ENCODE peak calls at places on chromosomes 7 and 10, in four cellular contexts. R, V, H and K are unnamed samples.

GRCh38 chr10:93445097-93445960 is 36.8 kb downstream of the MYOF start:
- DNase-seq in H (peak), R (peak), V (peak), K (peak)

GRCh38 chr10:84375011-84375410 is 46.6 kb downstream of the CCSER2 start:
- DNase-seq in H (peak), R (peak), V (peak), K (peak)

GRCh38 chr7:44824894-44825526 is 22.9 kb downstream of the H2AZ2 start:
- DNase-seq in V (peak), H (no peak), R (no peak), K (no peak)

GRCh38 chr7:137965942-137966624 is 35.8 kb downstream of the CREB3L2 start:
- DNase-seq in V (no peak), H (no peak), R (no peak), K (no peak)

GRCh38 chr7:136496526-136496925 is 371.9 kb upstream of the CHRM2 start:
- DNase-seq in R (no peak), V (no peak), H (no peak), K (no peak)

GRCh38 chr7:24869572-24869971 is 110.4 kb downstream of the OSBPL3 start:
- DNase-seq in R (no peak), H (no peak), V (peak), K (no peak)

GRCh38 chr7:143387156-143387975 is 6.2 kb downstream of the ZYX start:
- DNase-seq in R (peak), H (no peak), V (no peak), K (no peak)

GRCh38 chr10:78190051-78190450 is 156.4 kb downstream of the RPS24 start:
- DNase-seq in V (no peak), H (no peak), R (no peak), K (no peak)

GRCh38 chr10:69988094-69988493 is 64.6 kb upstream of the MACROH2A2 start:
- DNase-seq in R (no peak), V (no peak), H (no peak), K (no peak)

GRCh38 chr7:47414342-47415288 is 167.3 kb downstream of the TNS3 start:
- DNase-seq in R (no peak), H (no peak), V (no peak), K (no peak)

GRCh38 chr7:15086882-15087281 is 184.3 kb upstream of the DGKB start:
- DNase-seq in R (no peak), V (no peak), H (no peak), K (no peak)

GRCh38 chr10:99913831-99914235 is 95.9 kb downstream of the DNMBP start:
- DNase-seq in V (no peak), R (peak), H (no peak), K (peak)

GRCh38 chr7:157432541-157432956 is 95.7 kb downstream of the DNAJB6 start:
- DNase-seq in R (peak), V (peak), H (peak), K (peak)

GRCh38 chr10:127150136-127150535 is 46.3 kb downstream of the INSYN2A start:
- DNase-seq in H (no peak), V (peak), R (no peak), K (no peak)

GRCh38 chr10:4825868-4826787 is at the start of gene AKR1E2:
- DNase-seq in H (no peak), R (peak), V (peak), K (peak)

GRCh38 chr10:77936697-77937567 is 10.4 kb upstream of the DLG5 start:
- DNase-seq in V (no peak), R (no peak), H (no peak), K (peak)

GRCh38 chr10:107994621-107995274 is 830.2 kb upstream of the SORCS1 start:
- DNase-seq in H (no peak), R (no peak), V (no peak), K (no peak)

GRCh38 chr7:51326646-51327286 is 10.2 kb upstream of the COBL start:
- DNase-seq in R (peak), V (no peak), H (no peak), K (no peak)

GRCh38 chr7:104883718-104884452 is 130.1 kb upstream of the KMT2E start:
- DNase-seq in R (peak), V (peak), H (peak), K (peak)

GRCh38 chr7:24884401-24884800 is 95.6 kb downstream of the OSBPL3 start:
- DNase-seq in H (no peak), V (no peak), R (no peak), K (no peak)

GRCh38 chr7:138207555-138207971 is 131.3 kb downstream of the AKR1D1 start:
- DNase-seq in H (no peak), R (peak), V (no peak), K (no peak)

GRCh38 chr7:80014507-80014906 is 120.1 kb upstream of the GNAI1 start:
- DNase-seq in H (no peak), R (no peak), V (peak), K (no peak)

GRCh38 chr10:33612551-33612950 is 278.1 kb upstream of the NRP1 start:
- DNase-seq in R (no peak), H (no peak), V (peak), K (no peak)

GRCh38 chr10:66362522-66362921 is 563.3 kb upstream of the LRRTM3 start:
- DNase-seq in V (no peak), H (no peak), R (no peak), K (no peak)
- TF ChIP-seq CTCF in V (no peak), H (no peak), R (no peak), K (no peak)

DNA sequence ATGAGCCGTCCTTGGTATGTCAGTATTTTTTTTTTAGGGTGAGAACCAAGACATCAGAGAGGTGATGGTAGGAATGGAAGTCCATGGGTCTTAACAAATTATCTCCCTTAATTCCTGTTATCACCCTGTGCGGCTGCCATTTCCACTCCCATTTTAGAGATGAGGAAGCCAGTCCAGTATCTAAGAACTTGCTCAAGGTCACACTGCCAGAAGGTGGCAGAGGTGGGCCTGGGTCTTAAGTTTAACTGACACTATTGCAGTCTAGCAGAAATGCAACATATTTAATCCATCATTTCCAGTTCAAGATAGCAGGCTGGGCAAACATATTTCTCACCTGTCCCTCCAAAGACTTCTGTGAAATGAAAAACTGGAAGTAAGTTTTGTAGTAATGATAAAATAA is 108.3 kb downstream of the GLI3 start:
- DNase-seq in R (peak), V (peak), H (no peak), K (peak)
- TF ChIP-seq CTCF in R (no peak), V (no peak), H (no peak), K (no peak)

GRCh38 chr10:26503911-26504310 is 65.8 kb downstream of the APBB1IP start:
- DNase-seq in H (no peak), R (peak), V (no peak), K (peak)
- TF ChIP-seq CTCF in H (peak), R (no peak), V (peak), K (no peak)

GRCh38 chr7:78134256-78134655 is 335.7 kb downstream of the PHTF2 start:
- DNase-seq in H (no peak), R (no peak), V (peak), K (peak)
- TF ChIP-seq CTCF in H (peak), R (peak), V (peak), K (peak)

GRCh38 chr10:9211228-9211627 is 1156.7 kb downstream of the GATA3 start:
- DNase-seq in R (no peak), V (no peak), H (no peak), K (no peak)
- TF ChIP-seq CTCF in R (no peak), V (peak), H (peak), K (peak)

DNA sequence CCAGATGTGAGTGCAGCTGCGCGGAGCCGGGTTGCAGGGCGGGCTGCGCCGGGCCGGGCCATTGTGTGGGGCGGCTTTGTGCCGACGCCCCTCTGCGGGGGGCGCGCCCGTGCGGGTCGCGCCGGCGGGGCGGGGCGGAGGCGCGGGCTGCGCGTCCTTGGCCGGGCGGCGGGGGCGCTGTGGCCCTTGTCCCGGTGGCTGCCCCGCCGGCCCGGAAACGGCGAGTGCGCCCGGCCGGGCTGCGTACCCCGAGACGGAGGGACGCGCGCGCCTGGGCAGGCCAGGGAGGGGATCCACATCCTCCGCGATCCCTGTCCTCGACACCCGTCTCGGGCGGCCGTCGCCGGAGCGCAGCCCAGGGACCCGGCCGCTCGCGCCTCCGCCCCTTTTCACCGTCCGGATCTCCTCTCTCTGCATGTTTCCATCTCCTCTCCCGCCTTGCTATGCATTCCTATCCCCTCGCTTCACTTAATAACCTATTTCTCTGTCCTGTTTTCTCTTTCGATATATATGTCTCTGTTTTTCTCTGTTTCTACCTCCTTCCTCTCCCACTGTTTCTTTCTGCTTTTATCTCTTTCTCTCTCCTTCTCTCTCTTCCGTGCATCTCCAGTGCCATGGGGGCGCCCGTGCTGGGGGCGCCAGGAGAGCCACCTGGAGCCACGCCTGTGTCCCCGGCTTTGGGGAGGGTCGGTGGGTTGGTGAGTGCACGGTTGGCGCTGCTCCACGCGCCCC is 765 bp downstream of the PFKFB3 start:
- DNase-seq in H (no peak), V (peak), R (peak), K (peak)
- TF ChIP-seq CTCF in H (no peak), V (no peak), R (peak), K (no peak)

DNA sequence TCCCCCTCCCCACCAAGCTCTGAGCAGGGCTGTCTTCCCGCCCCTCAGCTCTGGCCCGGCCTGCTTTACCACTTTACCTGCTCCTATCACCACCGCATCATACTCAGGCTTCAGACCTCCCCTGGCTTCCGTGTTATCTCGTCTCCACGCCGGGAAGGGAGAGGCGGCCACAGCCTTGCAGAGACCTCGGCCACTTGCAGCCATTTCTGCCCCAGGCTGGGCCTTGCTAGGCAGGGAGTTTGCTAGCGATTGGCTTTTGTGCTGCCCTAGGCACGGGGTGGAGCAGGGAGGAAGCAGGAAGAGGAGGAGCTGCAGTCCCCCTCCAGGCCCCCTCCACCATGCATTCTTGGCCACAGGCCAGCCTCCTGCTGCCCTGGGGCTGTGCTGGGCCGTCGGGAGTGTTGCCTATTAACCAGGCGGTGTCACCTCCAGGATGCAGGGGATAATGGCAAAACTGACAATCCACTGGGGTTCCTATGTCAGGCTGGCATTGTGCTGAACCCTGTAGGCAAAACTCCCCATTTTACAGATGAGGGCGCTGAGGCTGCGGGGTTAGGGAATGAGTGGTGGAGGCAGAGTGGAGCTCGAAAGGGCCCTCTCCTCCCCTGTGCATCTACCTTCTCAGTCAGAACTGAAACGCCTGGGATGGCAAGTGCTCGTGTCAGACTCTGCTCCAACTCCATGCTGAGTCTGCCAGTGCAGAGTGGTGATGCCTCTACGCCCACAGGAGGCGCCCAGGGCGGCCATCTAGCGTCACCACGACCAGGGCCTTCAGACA is at the start of gene PYROXD2:
- DNase-seq in V (peak), R (peak), H (peak), K (peak)
- TF ChIP-seq CTCF in V (no peak), R (no peak), H (no peak), K (no peak)

GRCh38 chr10:23868121-23868520 is 340.8 kb upstream of the KIAA1217 start:
- DNase-seq in V (no peak), H (no peak), R (no peak), K (no peak)
- TF ChIP-seq CTCF in V (no peak), H (no peak), R (no peak), K (no peak)